ENCODE peak calls at places on chromosomes 11 and 22, in four cellular contexts. L is heart right ventricle, N is GM12878, M is left lung. G is an unnamed sample.

GRCh38 chr11:8206251-8207079 is 37.6 kb upstream of the RIC3 start:
- DNase-seq in L (peak; percentile 56), N (no peak), M (no peak), G (peak; percentile 56)

GRCh38 chr11:21761000-21761399 is 431.9 kb upstream of the ANO5 start:
- DNase-seq in L (no peak), N (no peak), M (no peak), G (no peak)

GRCh38 chr22:44685384-44686056 is 16.5 kb upstream of the PRR5 start:
- DNase-seq in L (peak; percentile 42), N (peak; percentile 71), M (peak; percentile 55), G (no peak)

GRCh38 chr11:16805942-16806341 is 67.5 kb downstream of the C11orf58 start:
- DNase-seq in L (no peak), N (no peak), M (no peak), G (no peak)

GRCh38 chr11:72358461-72359405 is 75.6 kb downstream of the CLPB start:
- DNase-seq in L (no peak), N (no peak), M (no peak), G (no peak)

GRCh38 chr22:17159504-17159951 is 451 bp upstream of the HDHD5 start:
- DNase-seq in L (peak; percentile 44), N (no peak), M (peak; percentile 73), G (no peak)

GRCh38 chr22:21450320-21450831 is 16.8 kb upstream of the TMEM191C start:
- DNase-seq in L (no peak), N (no peak), M (no peak), G (no peak)

GRCh38 chr22:19195796-19196731 is 17.5 kb upstream of the SLC25A1 start:
- DNase-seq in L (no peak), N (no peak), M (no peak), G (no peak)

GRCh38 chr11:119806064-119806915 is 77.3 kb upstream of the NECTIN1 start:
- DNase-seq in L (peak; percentile 57), N (no peak), M (no peak), G (no peak)

GRCh38 chr22:19962909-19963806 is 21.5 kb upstream of the TXNRD2 start:
- DNase-seq in L (peak; percentile 13), N (no peak), M (peak; percentile 87), G (no peak)

GRCh38 chr11:16946477-16947282 is 67.5 kb downstream of the PLEKHA7 start:
- DNase-seq in L (no peak), N (peak; percentile 72), M (no peak), G (no peak)

GRCh38 chr11:71499546-71499945 is 27.5 kb upstream of the KRTAP5-7 start:
- DNase-seq in L (no peak), N (no peak), M (no peak), G (no peak)

GRCh38 chr11:45704635-45705034 is 39.2 kb upstream of the CHST1 start:
- DNase-seq in L (no peak), N (no peak), M (no peak), G (no peak)

GRCh38 chr22:20475115-20475436 is 20.5 kb downstream of the KLHL22 start:
- DNase-seq in L (no peak), N (no peak), M (no peak), G (no peak)

DNA sequence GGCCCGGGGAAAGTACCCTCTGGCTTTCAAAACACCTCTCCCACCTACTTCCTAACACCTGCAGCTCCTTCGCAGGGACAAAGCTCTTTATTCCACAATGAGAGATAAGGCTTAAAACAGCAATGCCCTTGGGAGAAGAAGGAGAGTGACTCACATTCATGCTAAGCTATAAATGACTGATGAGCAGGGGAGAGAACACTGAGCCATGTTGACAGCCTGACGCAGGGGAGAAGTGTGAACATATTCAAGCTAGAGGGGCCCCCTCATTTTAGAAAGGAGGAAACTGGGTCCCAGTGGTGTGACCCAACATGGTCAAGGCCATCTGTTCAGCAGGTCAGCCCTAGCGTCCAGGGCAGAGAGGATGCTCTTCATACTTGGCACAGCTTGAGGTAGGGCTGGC is 171.8 kb downstream of the DSCAML1 start:
- DNase-seq in L (no peak), N (no peak), M (no peak), G (no peak)
- H3K27ac ChIP-seq in L (no peak overlapping the region), N (no peak overlapping the region), M (no peak overlapping the region), G (no peak overlapping the region)

DNA sequence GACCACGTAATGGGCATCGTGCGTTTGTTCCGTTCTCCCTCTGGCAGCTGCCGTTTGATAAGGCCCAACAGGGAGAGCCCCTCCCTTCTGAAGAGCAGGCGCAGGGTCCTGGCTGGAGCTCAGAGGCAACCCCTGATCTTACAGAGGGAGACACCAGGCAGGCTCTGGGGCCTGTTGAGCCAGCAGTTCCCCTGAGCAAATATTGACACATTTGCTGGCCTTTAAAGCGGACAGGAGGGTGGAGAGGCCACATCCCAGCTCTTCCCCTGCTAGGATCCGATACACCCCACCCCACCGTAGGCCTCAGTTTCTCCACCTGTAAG is 11.8 kb upstream of the C1QTNF6 start:
- DNase-seq in L (no peak), N (no peak), M (no peak), G (no peak)
- H3K27ac ChIP-seq in L (peak overlapping the region; percentile 97), N (peak overlapping the region; percentile 39), M (peak overlapping the region; percentile 89), G (peak overlapping the region; percentile 68)

GRCh38 chr11:44629732-44630345 is 64.4 kb downstream of the CD82 start:
- DNase-seq in L (no peak), N (no peak), M (no peak), G (no peak)

GRCh38 chr11:44625759-44626523 is 60.5 kb downstream of the CD82 start:
- DNase-seq in L (no peak), N (no peak), M (no peak), G (no peak)

GRCh38 chr11:44626645-44627044 is 61.2 kb downstream of the CD82 start:
- DNase-seq in L (no peak), N (no peak), M (no peak), G (no peak)

GRCh38 chr11:44628730-44629361 is 63.4 kb downstream of the CD82 start:
- DNase-seq in L (no peak), N (no peak), M (no peak), G (no peak)

GRCh38 chr11:44627911-44628729 is 62.7 kb downstream of the CD82 start:
- DNase-seq in L (peak; percentile 77), N (no peak), M (no peak), G (peak; percentile 79)
- H3K27ac ChIP-seq in L (peak overlapping the region; percentile 60), N (peak overlapping the region; percentile 36), M (peak overlapping the region; percentile 37), G (peak overlapping the region; percentile 98)

GRCh38 chr11:66130978-66131377 is 60.9 kb downstream of the PACS1 start:
- DNase-seq in L (no peak), N (no peak), M (no peak), G (no peak)

GRCh38 chr11:66124564-66124963 is 54.5 kb downstream of the PACS1 start:
- DNase-seq in L (no peak), N (no peak), M (no peak), G (no peak)

GRCh38 chr11:66126064-66126463 is 56.0 kb downstream of the PACS1 start:
- DNase-seq in L (no peak), N (no peak), M (no peak), G (no peak)

GRCh38 chr11:66123902-66124301 is 53.8 kb downstream of the PACS1 start:
- DNase-seq in L (no peak), N (no peak), M (no peak), G (no peak)

DNA sequence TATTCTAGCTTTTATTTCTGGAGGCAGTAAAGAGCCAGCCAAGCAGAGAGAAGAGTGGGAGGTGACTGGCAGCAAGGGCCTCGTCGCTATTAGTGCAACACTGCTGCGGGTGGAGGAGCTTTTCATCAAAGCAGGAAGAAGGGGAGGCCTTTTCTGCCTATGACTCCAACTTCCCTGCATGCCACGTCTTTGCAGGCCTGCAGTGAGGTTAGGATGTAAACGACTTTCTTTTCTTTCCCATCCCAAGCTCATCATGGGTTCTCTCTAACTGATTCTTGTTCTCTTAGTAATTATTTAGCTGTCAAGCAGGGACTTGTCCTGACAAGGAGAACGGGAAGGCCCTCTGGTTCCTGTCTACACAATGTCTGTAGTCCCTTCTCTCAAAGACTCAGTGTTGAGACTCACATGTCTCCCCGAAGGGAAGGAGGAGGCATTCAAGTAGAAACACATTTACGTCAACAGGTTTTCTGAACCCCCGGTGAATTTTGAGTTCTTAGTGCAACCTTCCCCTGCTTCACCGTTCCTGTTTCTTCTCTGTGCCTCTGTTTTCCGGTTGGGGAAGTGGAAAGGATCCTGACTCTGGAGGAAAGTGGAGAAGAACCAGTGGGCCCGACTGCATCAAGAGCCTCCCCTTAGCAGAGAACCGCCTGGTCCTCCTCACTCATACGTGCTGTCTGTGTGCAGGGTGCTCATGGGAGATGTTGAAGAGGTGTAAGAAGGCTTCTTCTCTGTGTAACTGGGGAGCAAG is 56.9 kb downstream of the PACS1 start:
- DNase-seq in L (peak; percentile 37), N (no peak), M (peak; percentile 70), G (no peak)
- H3K27ac ChIP-seq in L (peak overlapping the region; percentile 86), N (peak overlapping the region; percentile 91), M (peak overlapping the region; percentile 48), G (peak overlapping the region; percentile 46)

DNA sequence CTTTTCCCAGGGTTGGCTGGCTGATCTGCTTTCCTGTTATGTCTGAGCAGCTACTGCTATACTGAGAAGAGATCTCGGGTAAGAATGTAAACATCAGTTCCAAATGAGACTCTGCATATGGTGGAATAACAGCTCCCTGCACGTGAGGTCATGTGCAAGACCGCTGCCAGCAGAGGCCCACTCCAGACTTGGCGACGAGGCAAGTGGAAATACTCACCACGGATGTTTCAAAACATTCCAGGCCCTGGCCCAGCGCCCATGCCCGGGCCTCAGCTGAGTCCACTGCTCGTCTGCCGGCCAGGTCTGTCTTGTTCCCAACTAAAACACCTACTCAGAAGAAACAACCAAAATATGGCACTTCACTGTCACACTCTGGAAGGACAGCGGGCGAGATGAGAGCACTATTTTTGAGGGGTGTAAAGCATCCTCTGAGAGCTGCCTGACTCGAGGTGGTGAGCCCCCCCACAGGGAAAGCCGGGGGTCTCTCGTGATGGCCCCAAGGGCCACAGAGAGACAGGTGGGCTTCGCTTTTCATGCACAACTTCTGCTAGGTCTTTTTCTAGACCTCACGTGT is 13.1 kb downstream of the IFT27 start:
- DNase-seq in L (peak; percentile 70), N (no peak), M (peak; percentile 56), G (no peak)
- H3K27ac ChIP-seq in L (no peak overlapping the region), N (no peak overlapping the region), M (no peak overlapping the region), G (no peak overlapping the region)

DNA sequence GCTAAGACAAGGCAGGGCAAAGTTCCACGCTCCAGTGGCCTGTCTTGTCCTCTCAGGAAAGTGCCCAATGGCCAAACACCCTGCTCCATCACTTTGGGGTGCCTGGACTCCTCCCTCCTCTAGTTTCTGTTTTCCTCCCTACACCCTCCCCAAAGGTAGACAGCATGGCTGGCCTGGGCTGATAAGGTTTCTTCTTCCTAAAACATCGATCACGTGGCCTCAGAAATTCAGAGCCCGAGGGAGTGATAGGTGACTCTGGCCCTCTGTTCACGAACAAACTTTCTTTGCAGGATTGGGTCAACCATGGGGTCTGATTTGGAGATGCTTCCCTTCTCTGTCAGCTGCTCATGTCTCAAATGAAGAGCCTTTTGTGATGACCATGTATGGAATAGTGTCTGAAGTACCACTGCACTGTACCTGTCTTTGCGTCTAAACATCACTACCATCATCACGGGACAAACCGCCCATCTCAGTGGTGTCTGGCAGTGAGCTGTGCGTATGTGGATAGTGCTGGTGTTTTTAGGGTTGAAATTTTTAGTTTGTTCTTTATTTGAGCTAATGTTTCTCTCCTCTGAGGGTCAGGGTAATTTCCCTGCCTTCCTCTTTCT is 6.1 kb downstream of the MICAL2 start:
- DNase-seq in L (no peak), N (no peak), M (no peak), G (no peak)
- H3K27ac ChIP-seq in L (no peak overlapping the region), N (no peak overlapping the region), M (no peak overlapping the region), G (no peak overlapping the region)

DNA sequence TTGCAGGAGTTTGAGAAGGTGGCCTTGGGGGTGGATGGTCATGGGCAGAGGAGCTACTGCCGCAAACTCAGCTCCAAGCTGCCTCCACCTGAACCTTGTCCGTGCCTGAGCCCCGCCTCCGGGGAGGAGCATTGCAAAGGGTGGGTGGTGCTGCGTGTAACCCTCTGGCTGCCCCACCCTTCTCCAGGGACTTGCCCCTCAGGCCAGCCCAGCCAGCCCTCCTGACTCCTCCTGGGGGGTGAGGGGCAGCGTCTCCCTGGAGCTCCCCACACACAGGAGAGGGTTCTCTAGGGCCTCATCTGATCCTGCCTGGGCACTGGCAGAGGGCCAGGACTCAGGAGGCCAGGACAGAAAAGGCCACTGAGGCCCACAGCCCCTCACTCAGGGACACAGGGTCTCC is 12.6 kb downstream of the BRSK2 start:
- DNase-seq in L (peak; percentile 7), N (no peak), M (no peak), G (no peak)
- H3K27ac ChIP-seq in L (no peak overlapping the region), N (no peak overlapping the region), M (no peak overlapping the region), G (no peak overlapping the region)

GRCh38 chr11:108912587-108912986 is 247.7 kb downstream of the DDX10 start:
- DNase-seq in L (no peak), N (no peak), M (no peak), G (no peak)
- H3K27ac ChIP-seq in L (no peak overlapping the region), N (no peak overlapping the region), M (no peak overlapping the region), G (no peak overlapping the region)

G was measured in substantia nigra.